ENCODE peak calls at places on chromosome 6, in four cellular contexts. S is PC-9, Q is H9, D is fibroblast of lung. U is an unnamed sample.
A peak's percentile ranks its signal among the peaks of the same experiment; 100 is the strongest.

GRCh38 chr6:32332433-32332832 is 39.3 kb downstream of the TSBP1 start:
- DNase-seq in S (no peak), Q (no peak), D (no peak), U (no peak)

GRCh38 chr6:169944415-169944814 is 193.0 kb downstream of the ERMARD start:
- DNase-seq in S (no peak), Q (no peak), D (no peak), U (no peak)

GRCh38 chr6:20197251-20197650 is 15.0 kb downstream of the MBOAT1 start:
- DNase-seq in S (no peak), Q (peak; percentile 72), D (peak; percentile 45), U (no peak)

GRCh38 chr6:67393356-67393755 is 1241.7 kb upstream of the ADGRB3 start:
- DNase-seq in S (no peak), Q (no peak), D (no peak), U (no peak)

GRCh38 chr6:135090819-135091218 is 36.2 kb upstream of the HBS1L start:
- DNase-seq in S (no peak), Q (no peak), D (no peak), U (no peak)

GRCh38 chr6:3669916-3670315 is 81.6 kb downstream of the PXDC1 start:
- DNase-seq in S (no peak), Q (no peak), D (no peak), U (no peak)

GRCh38 chr6:21200056-21200870 is 393.3 kb upstream of the SOX4 start:
- DNase-seq in S (no peak), Q (no peak), D (peak; percentile 20), U (no peak)

GRCh38 chr6:28212510-28213212 is 12.4 kb upstream of the ZSCAN9 start:
- DNase-seq in S (peak; percentile 93), Q (peak; percentile 84), D (peak; percentile 83), U (no peak)

DNA sequence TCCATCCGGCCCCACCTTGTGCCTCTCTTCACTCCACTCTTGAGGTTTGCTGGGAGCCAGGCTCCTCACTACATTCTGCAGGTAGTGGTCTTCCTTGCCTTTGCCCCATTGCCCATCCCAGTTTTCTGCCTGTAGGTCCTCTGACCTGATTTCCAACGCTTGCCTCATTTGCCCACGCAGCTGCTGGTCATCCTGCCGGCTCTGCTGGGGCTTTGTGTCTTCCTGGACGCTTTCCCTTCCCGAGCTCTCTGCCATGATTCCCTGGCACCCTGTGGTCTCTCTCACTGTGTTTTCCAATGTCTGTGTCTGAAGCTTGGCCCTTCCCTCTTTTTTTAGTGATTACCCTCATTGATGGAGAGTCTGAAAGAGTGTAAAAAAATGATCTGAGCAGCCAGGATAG is 451.6 kb downstream of the UTRN start:
- DNase-seq in S (no peak), Q (no peak), D (no peak), U (no peak)
- H3K79me2 ChIP-seq in S (no peaks in the 10 kb centered on the region), Q (no peaks in the 10 kb centered on the region), D (no peaks in the 10 kb centered on the region), U (no peaks in the 10 kb centered on the region)

DNA sequence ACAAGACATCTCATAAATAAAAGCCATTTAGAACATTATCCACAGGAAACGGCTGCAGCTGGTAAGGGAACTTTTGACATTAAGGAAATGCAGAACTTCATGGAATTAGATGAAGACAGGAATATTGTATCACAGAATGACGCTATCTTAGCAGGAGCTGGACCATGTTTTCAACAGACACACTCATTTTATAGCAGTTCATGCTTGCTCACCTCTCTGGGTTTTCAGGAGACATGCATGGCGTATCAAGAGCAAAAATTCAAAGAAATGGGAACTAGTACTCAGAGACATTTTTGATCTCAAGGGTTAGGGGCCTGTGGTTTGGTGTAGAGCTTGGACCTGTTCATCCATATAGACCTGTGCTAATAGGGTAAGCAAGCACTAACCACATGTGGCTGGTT is 125.0 kb downstream of the FYN start:
- DNase-seq in S (no peak), Q (no peak), D (no peak), U (no peak)
- H3K79me2 ChIP-seq in S (no peaks in the 10 kb centered on the region), Q (no peaks in the 10 kb centered on the region), D (no peaks in the 10 kb centered on the region), U (peaks cover 40% of the 10 kb centered on the region)

GRCh38 chr6:25830461-25830860 is 1.4 kb downstream of the SLC17A1 start:
- DNase-seq in S (no peak), Q (no peak), D (no peak), U (no peak)

GRCh38 chr6:25833136-25833535 is 1.3 kb upstream of the SLC17A1 start:
- DNase-seq in S (no peak), Q (no peak), D (no peak), U (no peak)

GRCh38 chr6:25832307-25832662 is 433 bp upstream of the SLC17A1 start:
- DNase-seq in S (no peak), Q (no peak), D (no peak), U (no peak)

GRCh38 chr6:25832670-25833069 is 818 bp upstream of the SLC17A1 start:
- DNase-seq in S (no peak), Q (no peak), D (no peak), U (no peak)

GRCh38 chr6:25831532-25832306 is at the start of gene SLC17A1:
- DNase-seq in S (no peak), Q (no peak), D (no peak), U (no peak)
- H3K79me2 ChIP-seq in S (no peaks in the 10 kb centered on the region), Q (no peaks in the 10 kb centered on the region), D (no peaks in the 10 kb centered on the region), U (no peaks in the 10 kb centered on the region)

DNA sequence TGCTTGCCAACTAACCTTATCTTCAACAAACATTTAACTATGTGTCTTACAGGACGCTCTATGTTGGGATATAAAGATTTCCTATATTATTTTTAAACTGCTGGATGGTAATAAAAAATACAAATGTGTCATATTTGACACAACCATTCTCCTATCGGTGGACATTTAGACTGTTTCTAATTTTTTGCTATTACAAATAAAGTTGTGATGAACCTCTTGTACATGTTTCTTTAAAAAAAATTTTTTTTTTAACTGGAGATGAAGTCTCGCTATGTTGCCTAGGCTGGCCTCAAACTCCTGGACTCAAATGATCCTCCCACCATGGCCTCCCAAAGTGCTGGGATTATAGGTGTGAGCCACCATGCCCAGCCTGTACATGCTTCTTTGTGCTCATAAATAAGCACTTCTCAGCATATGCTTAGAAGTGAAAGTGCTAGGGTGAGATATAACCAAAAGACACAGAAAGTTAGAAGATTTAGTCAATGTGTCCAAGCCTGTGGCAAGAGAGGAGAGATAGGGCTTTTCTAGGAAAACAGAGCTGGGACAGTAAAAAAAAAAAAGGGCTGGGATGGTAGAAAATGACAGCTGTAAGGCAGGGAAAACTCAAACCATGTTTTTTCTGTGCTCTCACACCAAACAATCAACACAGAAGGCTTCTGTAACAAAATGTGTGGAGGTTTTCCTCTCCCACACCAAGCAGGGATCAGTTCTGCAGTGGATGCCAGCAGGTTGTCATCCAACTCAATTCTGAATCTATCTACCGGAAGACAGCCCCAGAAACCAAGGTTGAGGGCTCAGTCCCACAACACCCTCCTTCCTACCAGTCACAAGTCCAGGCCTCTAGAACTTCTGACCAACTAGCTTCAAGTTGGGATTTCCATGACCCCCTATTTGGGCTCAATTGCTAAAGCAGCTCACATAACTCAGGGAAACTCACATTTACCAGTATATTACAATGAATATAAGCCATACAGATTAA is 70.0 kb upstream of the SMIM29 start:
- DNase-seq in S (no peak), Q (no peak), D (no peak), U (no peak)
- H3K79me2 ChIP-seq in S (peaks cover 76% of the 10 kb centered on the region), Q (no peaks in the 10 kb centered on the region), D (peaks cover 2% of the 10 kb centered on the region), U (peaks cover 78% of the 10 kb centered on the region)

GRCh38 chr6:89449182-89449581 is 16.2 kb downstream of the ANKRD6 start:
- DNase-seq in S (no peak), Q (no peak), D (no peak), U (no peak)

GRCh38 chr6:89454300-89454699 is 21.3 kb downstream of the ANKRD6 start:
- DNase-seq in S (no peak), Q (no peak), D (no peak), U (no peak)

DNA sequence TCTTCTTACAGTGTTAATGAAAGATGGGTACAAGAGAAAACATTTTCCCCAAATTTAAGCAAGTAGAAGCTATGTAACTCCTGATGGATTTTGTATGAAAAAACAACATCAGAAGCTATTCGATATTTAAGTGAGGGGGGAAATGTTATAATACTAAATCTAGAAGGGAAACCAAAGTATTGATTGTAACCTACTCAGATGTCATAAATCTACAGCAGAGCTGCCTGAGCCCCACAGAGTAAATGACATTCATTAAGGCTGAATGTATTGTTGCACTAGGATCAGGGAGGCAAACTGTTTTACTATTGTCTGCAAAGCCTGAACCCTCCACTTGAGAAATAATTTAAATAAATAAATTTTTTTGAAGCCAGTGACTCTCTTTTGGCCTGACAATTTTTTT is 19.3 kb downstream of the ANKRD6 start:
- DNase-seq in S (no peak), Q (no peak), D (no peak), U (no peak)
- H3K79me2 ChIP-seq in S (no peaks in the 10 kb centered on the region), Q (no peaks in the 10 kb centered on the region), D (no peaks in the 10 kb centered on the region), U (no peaks in the 10 kb centered on the region)

U was measured in DND-41.